ENCODE peak calls at places on chromosomes 7 and 10, in eight cellular contexts. One of them, this sample, is unnamed.

GRCh38 chr10:72011016-72011415 is 46.8 kb downstream of the CHST3 start:
- DNase-seq in amniotic stem cell: no peak
- DNase-seq in heart right ventricle: no peak
- DNase-seq in body of pancreas: no peak
- DNase-seq in DMS 273 treated with DMSO at 0.1 percent for 48 hours: no peak
- DNase-seq in activated naive CD8-positive, alpha-beta T cell treated with anti-CD3 and anti-CD28 coated beads, Interleukin-2, amount 10 ng/mL, durations not matched to agents 7 days and 5 days: no peak
- DNase-seq in mesenchymal stem cell: no peak
- DNase-seq in fibroblast of the conjunctiva: no peak
- DNase-seq in this sample: no peak

GRCh38 chr10:122342293-122343134 is 32.0 kb upstream of the PLEKHA1 start:
- DNase-seq in amniotic stem cell: peak
- DNase-seq in activated naive CD8-positive, alpha-beta T cell treated with anti-CD3 and anti-CD28 coated beads, Interleukin-2, amount 10 ng/mL, durations not matched to agents 7 days and 5 days: no peak
- DNase-seq in fibroblast of the conjunctiva: peak
- DNase-seq in DMS 273 treated with DMSO at 0.1 percent for 48 hours: no peak
- DNase-seq in heart right ventricle: no peak
- DNase-seq in mesenchymal stem cell: peak
- DNase-seq in body of pancreas: peak
- DNase-seq in this sample: peak

GRCh38 chr10:22246680-22247391 is 29.0 kb upstream of the EBLN1 start:
- DNase-seq in body of pancreas: no peak
- DNase-seq in DMS 273 treated with DMSO at 0.1 percent for 48 hours: no peak
- DNase-seq in mesenchymal stem cell: peak
- DNase-seq in fibroblast of the conjunctiva: peak
- DNase-seq in amniotic stem cell: peak
- DNase-seq in activated naive CD8-positive, alpha-beta T cell treated with anti-CD3 and anti-CD28 coated beads, Interleukin-2, amount 10 ng/mL, durations not matched to agents 7 days and 5 days: no peak
- DNase-seq in heart right ventricle: no peak
- DNase-seq in this sample: no peak

GRCh38 chr10:60611291-60611747 is 167.0 kb upstream of the CDK1 start:
- DNase-seq in DMS 273 treated with DMSO at 0.1 percent for 48 hours: no peak
- DNase-seq in heart right ventricle: no peak
- DNase-seq in mesenchymal stem cell: peak
- DNase-seq in activated naive CD8-positive, alpha-beta T cell treated with anti-CD3 and anti-CD28 coated beads, Interleukin-2, amount 10 ng/mL, durations not matched to agents 7 days and 5 days: no peak
- DNase-seq in amniotic stem cell: peak
- DNase-seq in fibroblast of the conjunctiva: peak
- DNase-seq in body of pancreas: no peak
- DNase-seq in this sample: no peak

GRCh38 chr7:154832557-154833138 is 170.3 kb downstream of the PAXIP1 start:
- DNase-seq in body of pancreas: no peak
- DNase-seq in fibroblast of the conjunctiva: no peak
- DNase-seq in DMS 273 treated with DMSO at 0.1 percent for 48 hours: peak
- DNase-seq in mesenchymal stem cell: peak
- DNase-seq in heart right ventricle: no peak
- DNase-seq in activated naive CD8-positive, alpha-beta T cell treated with anti-CD3 and anti-CD28 coated beads, Interleukin-2, amount 10 ng/mL, durations not matched to agents 7 days and 5 days: no peak
- DNase-seq in amniotic stem cell: no peak
- DNase-seq in this sample: peak

GRCh38 chr10:73910401-73910763 is 550 bp upstream of the PLAU start:
- DNase-seq in mesenchymal stem cell: peak
- DNase-seq in amniotic stem cell: no peak
- DNase-seq in heart right ventricle: no peak
- DNase-seq in activated naive CD8-positive, alpha-beta T cell treated with anti-CD3 and anti-CD28 coated beads, Interleukin-2, amount 10 ng/mL, durations not matched to agents 7 days and 5 days: no peak
- DNase-seq in DMS 273 treated with DMSO at 0.1 percent for 48 hours: no peak
- DNase-seq in fibroblast of the conjunctiva: no peak
- DNase-seq in body of pancreas: no peak
- DNase-seq in this sample: no peak

GRCh38 chr10:74593470-74593869 is 232.9 kb upstream of the KAT6B start:
- DNase-seq in body of pancreas: no peak
- DNase-seq in DMS 273 treated with DMSO at 0.1 percent for 48 hours: no peak
- DNase-seq in amniotic stem cell: no peak
- DNase-seq in fibroblast of the conjunctiva: peak
- DNase-seq in mesenchymal stem cell: peak
- DNase-seq in activated naive CD8-positive, alpha-beta T cell treated with anti-CD3 and anti-CD28 coated beads, Interleukin-2, amount 10 ng/mL, durations not matched to agents 7 days and 5 days: no peak
- DNase-seq in heart right ventricle: no peak
- DNase-seq in this sample: no peak

GRCh38 chr7:56538541-56539429 is 422.6 kb upstream of the NUPR2 start:
- DNase-seq in mesenchymal stem cell: no peak
- DNase-seq in heart right ventricle: no peak
- DNase-seq in activated naive CD8-positive, alpha-beta T cell treated with anti-CD3 and anti-CD28 coated beads, Interleukin-2, amount 10 ng/mL, durations not matched to agents 7 days and 5 days: no peak
- DNase-seq in DMS 273 treated with DMSO at 0.1 percent for 48 hours: no peak
- DNase-seq in amniotic stem cell: no peak
- DNase-seq in fibroblast of the conjunctiva: no peak
- DNase-seq in body of pancreas: no peak
- DNase-seq in this sample: no peak

GRCh38 chr7:105794741-105795729 is 81.4 kb downstream of the ATXN7L1 start:
- DNase-seq in activated naive CD8-positive, alpha-beta T cell treated with anti-CD3 and anti-CD28 coated beads, Interleukin-2, amount 10 ng/mL, durations not matched to agents 7 days and 5 days: no peak
- DNase-seq in body of pancreas: no peak
- DNase-seq in heart right ventricle: peak
- DNase-seq in amniotic stem cell: no peak
- DNase-seq in DMS 273 treated with DMSO at 0.1 percent for 48 hours: no peak
- DNase-seq in fibroblast of the conjunctiva: peak
- DNase-seq in mesenchymal stem cell: peak
- DNase-seq in this sample: no peak

GRCh38 chr7:114825423-114825951 is 96.4 kb upstream of the MDFIC start:
- DNase-seq in DMS 273 treated with DMSO at 0.1 percent for 48 hours: no peak
- DNase-seq in mesenchymal stem cell: no peak
- DNase-seq in heart right ventricle: no peak
- DNase-seq in body of pancreas: no peak
- DNase-seq in fibroblast of the conjunctiva: no peak
- DNase-seq in activated naive CD8-positive, alpha-beta T cell treated with anti-CD3 and anti-CD28 coated beads, Interleukin-2, amount 10 ng/mL, durations not matched to agents 7 days and 5 days: no peak
- DNase-seq in amniotic stem cell: no peak
- DNase-seq in this sample: no peak

GRCh38 chr10:33376976-33377657 is 42.6 kb upstream of the NRP1 start:
- DNase-seq in DMS 273 treated with DMSO at 0.1 percent for 48 hours: no peak
- DNase-seq in amniotic stem cell: peak
- DNase-seq in activated naive CD8-positive, alpha-beta T cell treated with anti-CD3 and anti-CD28 coated beads, Interleukin-2, amount 10 ng/mL, durations not matched to agents 7 days and 5 days: no peak
- DNase-seq in fibroblast of the conjunctiva: peak
- DNase-seq in mesenchymal stem cell: peak
- DNase-seq in body of pancreas: no peak
- DNase-seq in heart right ventricle: no peak
- DNase-seq in this sample: no peak

GRCh38 chr10:100615911-100616310 is 80.2 kb downstream of the HIF1AN start:
- DNase-seq in amniotic stem cell: no peak
- DNase-seq in heart right ventricle: no peak
- DNase-seq in DMS 273 treated with DMSO at 0.1 percent for 48 hours: no peak
- DNase-seq in fibroblast of the conjunctiva: no peak
- DNase-seq in activated naive CD8-positive, alpha-beta T cell treated with anti-CD3 and anti-CD28 coated beads, Interleukin-2, amount 10 ng/mL, durations not matched to agents 7 days and 5 days: no peak
- DNase-seq in body of pancreas: no peak
- DNase-seq in mesenchymal stem cell: no peak
- DNase-seq in this sample: no peak

GRCh38 chr7:37234928-37235327 is 213.7 kb downstream of the ELMO1 start:
- DNase-seq in body of pancreas: no peak
- DNase-seq in activated naive CD8-positive, alpha-beta T cell treated with anti-CD3 and anti-CD28 coated beads, Interleukin-2, amount 10 ng/mL, durations not matched to agents 7 days and 5 days: no peak
- DNase-seq in amniotic stem cell: no peak
- DNase-seq in fibroblast of the conjunctiva: no peak
- DNase-seq in mesenchymal stem cell: peak
- DNase-seq in DMS 273 treated with DMSO at 0.1 percent for 48 hours: peak
- DNase-seq in heart right ventricle: no peak
- DNase-seq in this sample: no peak

GRCh38 chr7:53350241-53350640 is 314.8 kb downstream of the POM121L12 start:
- DNase-seq in amniotic stem cell: no peak
- DNase-seq in body of pancreas: peak
- DNase-seq in activated naive CD8-positive, alpha-beta T cell treated with anti-CD3 and anti-CD28 coated beads, Interleukin-2, amount 10 ng/mL, durations not matched to agents 7 days and 5 days: no peak
- DNase-seq in DMS 273 treated with DMSO at 0.1 percent for 48 hours: no peak
- DNase-seq in mesenchymal stem cell: peak
- DNase-seq in fibroblast of the conjunctiva: no peak
- DNase-seq in heart right ventricle: no peak
- DNase-seq in this sample: no peak

GRCh38 chr7:94183289-94183749 is 179.2 kb upstream of the BET1 start:
- DNase-seq in body of pancreas: no peak
- DNase-seq in fibroblast of the conjunctiva: peak
- DNase-seq in activated naive CD8-positive, alpha-beta T cell treated with anti-CD3 and anti-CD28 coated beads, Interleukin-2, amount 10 ng/mL, durations not matched to agents 7 days and 5 days: no peak
- DNase-seq in heart right ventricle: no peak
- DNase-seq in mesenchymal stem cell: peak
- DNase-seq in DMS 273 treated with DMSO at 0.1 percent for 48 hours: no peak
- DNase-seq in amniotic stem cell: peak
- DNase-seq in this sample: no peak

GRCh38 chr10:130137077-130137448 is 872 bp downstream of the GLRX3 start:
- DNase-seq in DMS 273 treated with DMSO at 0.1 percent for 48 hours: peak
- DNase-seq in mesenchymal stem cell: peak
- DNase-seq in activated naive CD8-positive, alpha-beta T cell treated with anti-CD3 and anti-CD28 coated beads, Interleukin-2, amount 10 ng/mL, durations not matched to agents 7 days and 5 days: no peak
- DNase-seq in body of pancreas: no peak
- DNase-seq in heart right ventricle: no peak
- DNase-seq in amniotic stem cell: no peak
- DNase-seq in fibroblast of the conjunctiva: no peak
- DNase-seq in this sample: no peak

GRCh38 chr10:35639651-35640311 is 2.3 kb downstream of the FZD8 start:
- DNase-seq in DMS 273 treated with DMSO at 0.1 percent for 48 hours: no peak
- DNase-seq in fibroblast of the conjunctiva: no peak
- DNase-seq in mesenchymal stem cell: peak
- DNase-seq in heart right ventricle: peak
- DNase-seq in amniotic stem cell: no peak
- DNase-seq in activated naive CD8-positive, alpha-beta T cell treated with anti-CD3 and anti-CD28 coated beads, Interleukin-2, amount 10 ng/mL, durations not matched to agents 7 days and 5 days: peak
- DNase-seq in body of pancreas: peak
- DNase-seq in this sample: no peak

This sample was measured in GM12891.